ENCODE peak calls at places on chromosomes 2 and 18, in seven cellular contexts. J is A549, D is breast epithelium, Y is H1, Z is GM13976, F is Calu3, A is sigmoid colon. T is an unnamed sample.
A peak's percentile ranks its signal among the peaks of the same experiment; 100 is the strongest.

GRCh38 chr18:79371536-79372210 is 24.1 kb upstream of the NFATC1 start:
- DNase-seq in J (no peak), D (no peak), Y (no peak), Z (no peak), F (no peak), A (no peak), T (no peak)

GRCh38 chr2:38653715-38654494 is 12.0 kb upstream of the GALM start:
- DNase-seq in J (no peak), D (no peak), Y (no peak), Z (no peak), F (no peak), A (no peak), T (no peak)

GRCh38 chr2:138239902-138240595 is 261.5 kb upstream of the SPOPL start:
- DNase-seq in J (no peak), D (no peak), Y (no peak), Z (no peak), F (no peak), A (no peak), T (no peak)

GRCh38 chr2:239819091-239819973 is 205.8 kb downstream of the NDUFA10 start:
- DNase-seq in J (no peak), D (no peak), Y (no peak), Z (no peak), F (no peak), A (peak; percentile 40), T (no peak)

GRCh38 chr2:9336534-9337354 is 86.6 kb downstream of the ITGB1BP1 start:
- DNase-seq in J (peak; percentile 71), D (peak; percentile 45), Y (no peak), Z (no peak), F (peak; percentile 75), A (peak; percentile 80), T (no peak)

GRCh38 chr2:121826036-121826435 is 70.6 kb downstream of the TSN start:
- DNase-seq in J (no peak), D (no peak), Y (no peak), Z (no peak), F (no peak), A (no peak), T (no peak)

GRCh38 chr2:144988591-144988990 is 468.7 kb upstream of the ZEB2 start:
- DNase-seq in J (no peak), D (no peak), Y (no peak), Z (no peak), F (no peak), A (no peak), T (no peak)

GRCh38 chr2:28821295-28821958 is 10.8 kb downstream of the SPDYA start:
- DNase-seq in J (peak; percentile 88), D (no peak), Y (peak; percentile 33), Z (peak; percentile 46), F (peak; percentile 74), A (no peak), T (no peak)

GRCh38 chr18:12374398-12374797 is 2.6 kb downstream of the AFG3L2 start:
- DNase-seq in J (no peak), D (no peak), Y (no peak), Z (no peak), F (no peak), A (no peak), T (no peak)

GRCh38 chr2:62966995-62967394 is 83.6 kb upstream of the OTX1 start:
- DNase-seq in J (no peak), D (no peak), Y (no peak), Z (no peak), F (no peak), A (no peak), T (no peak)

GRCh38 chr2:67436221-67436620 is 39.1 kb downstream of the ETAA1 start:
- DNase-seq in J (no peak), D (no peak), Y (no peak), Z (no peak), F (no peak), A (no peak), T (no peak)

GRCh38 chr2:238627899-238628298 is 201.2 kb downstream of the ASB1 start:
- DNase-seq in J (no peak), D (no peak), Y (no peak), Z (no peak), F (no peak), A (no peak), T (no peak)

GRCh38 chr18:48840491-48840877 is 110.3 kb downstream of the SMAD7 start:
- DNase-seq in J (no peak), D (no peak), Y (no peak), Z (no peak), F (no peak), A (no peak), T (no peak)

GRCh38 chr18:59881728-59882685 is 17.8 kb upstream of the PMAIP1 start:
- DNase-seq in J (peak; percentile 64), D (no peak), Y (no peak), Z (no peak), F (no peak), A (no peak), T (no peak)

GRCh38 chr2:118878531-118879149 is 31.2 kb upstream of the EN1 start:
- DNase-seq in J (no peak), D (no peak), Y (no peak), Z (no peak), F (peak; percentile 39), A (no peak), T (no peak)

GRCh38 chr2:27857417-27858172 is 32.6 kb downstream of the RBKS start:
- DNase-seq in J (no peak), D (no peak), Y (no peak), Z (no peak), F (no peak), A (no peak), T (no peak)

GRCh38 chr18:36309436-36310391 is 12.2 kb downstream of the FHOD3 start:
- DNase-seq in J (peak; percentile 64), D (peak; percentile 82), Y (no peak), Z (no peak), F (peak; percentile 86), A (no peak), T (no peak)

GRCh38 chr2:176121377-176122111 is 975 bp upstream of the HOXD9 start:
- DNase-seq in J (no peak), D (no peak), Y (no peak), Z (no peak), F (no peak), A (peak; percentile 40), T (no peak)

GRCh38 chr2:224584768-224585204 is 377 bp downstream of the CUL3 start:
- DNase-seq in J (peak; percentile 40), D (peak; percentile 34), Y (no peak), Z (peak; percentile 75), F (peak; percentile 40), A (peak; percentile 75), T (no peak)

GRCh38 chr18:33583901-33584300 is 5.9 kb downstream of the ASXL3 start:
- DNase-seq in J (no peak), D (no peak), Y (no peak), Z (no peak), F (no peak), A (no peak), T (no peak)

GRCh38 chr2:130727286-130727924 is 1.5 kb upstream of the GPR148 start:
- DNase-seq in J (peak; percentile 88), D (peak; percentile 67), Y (peak; percentile 83), Z (peak; percentile 89), F (peak; percentile 92), A (peak; percentile 87), T (no peak)
- TF ChIP-seq CTCF in J (no peak), D (no peak), Y (no peak), Z (no peak), F (no peak), A (no peak), T (no peak)

GRCh38 chr2:146523218-146523617 is 1321.6 kb upstream of the ACVR2A start:
- DNase-seq in J (no peak), D (no peak), Y (no peak), Z (peak; percentile 2), F (no peak), A (no peak), T (no peak)
- TF ChIP-seq CTCF in J (peak; percentile 49), D (no peak), Y (no peak), Z (no peak), F (peak; percentile 27), A (no peak), T (peak; percentile 44)

DNA sequence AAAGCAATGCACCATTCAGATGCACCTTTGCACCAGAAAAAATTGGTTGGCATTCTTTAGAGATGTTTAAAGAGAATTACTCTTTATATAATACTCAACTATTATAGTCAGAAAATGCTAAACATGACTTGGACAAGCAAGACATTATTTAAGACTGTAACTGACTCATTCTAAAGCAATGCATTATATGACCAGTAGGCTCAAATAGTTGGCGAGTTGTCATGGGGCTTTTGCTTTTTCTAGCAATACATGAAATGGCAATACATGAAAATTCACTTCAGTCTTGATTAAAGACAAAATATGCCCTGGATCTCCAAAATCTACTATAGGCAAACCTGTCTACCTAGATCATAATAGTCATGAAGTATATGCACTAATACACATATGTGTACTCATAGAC is 216.9 kb upstream of the VWC2L start:
- DNase-seq in J (no peak), D (no peak), Y (no peak), Z (no peak), F (no peak), A (no peak), T (no peak)
- TF ChIP-seq CTCF in J (no peak), D (no peak), Y (no peak), Z (no peak), F (no peak), A (no peak), T (no peak)

GRCh38 chr18:62326646-62327348 is 1.7 kb downstream of the TNFRSF11A start:
- DNase-seq in J (no peak), D (no peak), Y (no peak), Z (no peak), F (no peak), A (no peak), T (no peak)

GRCh38 chr18:62324355-62324828 is 718 bp upstream of the TNFRSF11A start:
- DNase-seq in J (no peak), D (no peak), Y (no peak), Z (no peak), F (no peak), A (no peak), T (no peak)

GRCh38 chr18:62323483-62324354 is 1.4 kb upstream of the TNFRSF11A start:
- DNase-seq in J (no peak), D (no peak), Y (no peak), Z (no peak), F (no peak), A (no peak), T (no peak)

GRCh38 chr18:62325806-62326645 is 916 bp downstream of the TNFRSF11A start:
- DNase-seq in J (no peak), D (no peak), Y (no peak), Z (peak; percentile 46), F (no peak), A (no peak), T (no peak)

DNA sequence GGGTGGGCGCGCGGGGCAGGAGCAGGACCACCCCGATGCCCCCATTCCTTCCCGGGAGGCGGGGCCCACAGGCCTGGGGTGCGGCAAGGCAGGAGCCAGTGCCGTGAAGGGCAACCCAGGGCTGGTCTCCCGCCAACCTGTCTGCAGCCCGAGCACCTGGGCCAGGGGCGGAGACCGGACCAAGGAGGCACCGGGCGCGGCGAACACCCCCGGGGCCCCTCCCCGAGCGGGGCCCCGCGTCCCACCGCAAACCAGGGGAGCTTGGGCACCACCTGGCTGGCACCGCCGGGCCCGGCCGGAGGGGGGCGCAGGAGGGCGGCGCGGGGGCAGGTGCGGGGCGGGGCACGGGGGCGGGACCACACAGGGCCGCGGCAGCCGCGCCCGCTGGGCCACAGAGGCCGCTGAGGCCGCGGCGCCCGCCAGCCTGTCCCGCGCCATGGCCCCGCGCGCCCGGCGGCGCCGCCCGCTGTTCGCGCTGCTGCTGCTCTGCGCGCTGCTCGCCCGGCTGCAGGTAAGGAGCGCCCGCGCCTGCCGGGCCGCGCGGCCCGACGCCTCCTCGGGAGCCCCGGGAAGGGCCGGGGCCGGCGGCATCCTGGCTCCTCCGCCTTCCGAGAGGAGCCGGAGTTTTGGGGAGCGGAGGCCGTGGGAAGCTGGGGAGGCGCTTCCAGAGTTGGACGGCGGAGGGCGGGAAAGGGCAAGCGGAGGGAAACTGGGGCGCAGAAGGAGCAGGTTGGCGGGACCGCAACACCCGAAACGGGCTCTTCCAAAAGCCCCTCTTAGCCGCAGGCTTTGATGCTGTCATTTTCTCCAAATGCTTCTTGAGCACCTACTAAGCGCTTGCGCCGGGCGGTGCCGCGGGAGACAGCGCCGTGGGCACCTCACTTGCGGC is at the start of gene TNFRSF11A:
- DNase-seq in J (peak; percentile 57), D (no peak), Y (no peak), Z (peak; percentile 88), F (peak; percentile 88), A (no peak), T (peak; percentile 86)
- TF ChIP-seq CTCF in J (peak; percentile 61), D (no peak), Y (peak; percentile 57), Z (peak; percentile 56), F (peak; percentile 54), A (no peak), T (no peak)